ENCODE peak calls at places on chromosomes 13 and 19, in six cellular contexts. E is A549, D is WTC11, K is K562, G is HepG2, T is endothelial cell of umbilical vein. C is an unnamed sample.

GRCh38 chr19:51473009-51473707 is 5.2 kb upstream of the CEACAM18 start:
- DNase-seq in E (peak; percentile 72), D (peak; percentile 87), K (peak; percentile 81), G (peak; percentile 56), T (peak; percentile 61), C (peak; percentile 17)

GRCh38 chr19:46731584-46731983 is 14.3 kb upstream of the FKRP start:
- DNase-seq in E (no peak), D (no peak), K (no peak), G (no peak), T (no peak), C (no peak)

GRCh38 chr13:41813426-41813825 is 147.5 kb downstream of the VWA8 start:
- DNase-seq in E (no peak), D (no peak), K (no peak), G (no peak), T (no peak), C (no peak)

GRCh38 chr19:10517760-10518443 is 655 bp upstream of the S1PR5 start:
- DNase-seq in E (peak; percentile 45), D (peak; percentile 65), K (peak; percentile 62), G (no peak), T (no peak), C (no peak)

GRCh38 chr19:54507824-54508223 is 5.2 kb downstream of the LAIR2 start:
- DNase-seq in E (no peak), D (no peak), K (no peak), G (peak; percentile 40), T (no peak), C (no peak)

GRCh38 chr13:112525306-112525945 is 62.5 kb downstream of the TUBGCP3 start:
- DNase-seq in E (no peak), D (no peak), K (no peak), G (no peak), T (peak; percentile 28), C (no peak)

GRCh38 chr19:12949363-12950284 is 4.0 kb downstream of the RAD23A start:
- DNase-seq in E (no peak), D (no peak), K (no peak), G (no peak), T (no peak), C (no peak)

GRCh38 chr13:71149498-71150363 is 717.3 kb downstream of the DACH1 start:
- DNase-seq in E (no peak), D (no peak), K (no peak), G (no peak), T (no peak), C (no peak)

GRCh38 chr13:60655268-60655667 is 258.2 kb downstream of the TDRD3 start:
- DNase-seq in E (no peak), D (no peak), K (no peak), G (no peak), T (no peak), C (no peak)

GRCh38 chr19:2977686-2978466 is 512 bp downstream of the TLE6 start:
- DNase-seq in E (no peak), D (no peak), K (peak; percentile 77), G (no peak), T (no peak), C (no peak)

GRCh38 chr13:94710881-94711560 is 1.3 kb downstream of the SOX21 start:
- DNase-seq in E (peak; percentile 42), D (peak; percentile 53), K (peak; percentile 62), G (no peak), T (no peak), C (peak; percentile 78)

GRCh38 chr19:54390942-54391577 is 24.2 kb upstream of the TTYH1 start:
- DNase-seq in E (peak; percentile 80), D (peak; percentile 77), K (peak; percentile 41), G (peak; percentile 70), T (peak; percentile 57), C (no peak)

GRCh38 chr19:8575467-8575997 is 1.7 kb downstream of the MYO1F start:
- DNase-seq in E (peak; percentile 57), D (no peak), K (peak; percentile 50), G (no peak), T (no peak), C (no peak)

GRCh38 chr13:97122381-97122996 is 99.6 kb upstream of the MBNL2 start:
- DNase-seq in E (peak; percentile 59), D (no peak), K (no peak), G (no peak), T (peak; percentile 72), C (no peak)

GRCh38 chr13:96179309-96179708 is 89.4 kb downstream of the HS6ST3 start:
- DNase-seq in E (no peak), D (no peak), K (no peak), G (no peak), T (no peak), C (no peak)

GRCh38 chr19:48970923-48971395 is 5.8 kb downstream of the FTL start:
- DNase-seq in E (peak; percentile 88), D (peak; percentile 91), K (peak; percentile 81), G (peak; percentile 57), T (peak; percentile 81), C (no peak)

GRCh38 chr19:54383330-54383729 is 18.6 kb upstream of the LAIR1 start:
- DNase-seq in E (no peak), D (no peak), K (no peak), G (no peak), T (no peak), C (no peak)

GRCh38 chr13:96053003-96053703 is at the start of gene UGGT2:
- DNase-seq in E (peak; percentile 92), D (peak; percentile 80), K (peak; percentile 95), G (peak; percentile 85), T (peak; percentile 94), C (peak; percentile 59)

GRCh38 chr19:48481191-48481500 is 12.0 kb downstream of the CYTH2 start:
- DNase-seq in E (no peak), D (no peak), K (no peak), G (no peak), T (no peak), C (no peak)

GRCh38 chr13:113584870-113585671 is 518 bp downstream of the TFDP1 start:
- DNase-seq in E (peak; percentile 9), D (no peak), K (peak; percentile 52), G (no peak), T (no peak), C (no peak)

GRCh38 chr19:1093811-1094553 is 1.2 kb downstream of the POLR2E start:
- DNase-seq in E (no peak), D (no peak), K (no peak), G (peak; percentile 29), T (no peak), C (no peak)

GRCh38 chr19:38842439-38843174 is 7.2 kb downstream of the HNRNPL start:
- DNase-seq in E (peak; percentile 23), D (no peak), K (peak; percentile 2), G (no peak), T (no peak), C (no peak)

DNA sequence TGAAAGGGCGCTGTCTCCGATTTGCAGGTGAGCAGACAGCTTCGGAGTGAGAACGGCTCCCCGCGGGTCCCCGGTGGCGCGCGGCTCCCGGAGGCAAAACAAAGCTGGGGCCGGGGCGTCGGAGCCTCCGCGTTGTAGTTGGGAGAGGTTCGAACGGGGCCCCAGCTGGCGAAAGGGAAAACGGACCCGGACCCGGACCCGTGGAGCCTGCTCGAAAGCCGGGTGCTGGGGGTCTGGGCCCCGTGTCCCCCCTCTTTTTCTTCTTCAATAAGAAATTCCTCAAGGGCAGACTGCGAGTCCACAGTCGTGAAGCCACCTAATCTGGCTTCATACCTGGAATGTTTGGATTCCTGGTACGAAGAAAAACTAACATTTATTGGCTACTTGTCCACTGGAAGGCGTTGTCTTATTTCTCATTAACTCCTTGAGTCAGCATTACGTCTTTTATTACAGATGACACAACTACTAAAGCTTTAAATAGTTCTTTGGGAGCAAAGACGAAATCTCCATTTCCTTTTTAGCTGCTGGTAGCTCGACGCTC is 627 bp upstream of the MTIF3 start:
- DNase-seq in E (peak; percentile 25), D (peak; percentile 58), K (peak; percentile 32), G (peak; percentile 16), T (peak; percentile 33), C (peak; percentile 70)
- TF ChIP-seq JUN in E (no peak), D (no peak), K (no peak), G (no peak), T (no peak), C (no peak)

GRCh38 chr13:84362777-84363176 is 480.5 kb upstream of the SLITRK1 start:
- DNase-seq in E (no peak), D (no peak), K (no peak), G (no peak), T (no peak), C (no peak)

GRCh38 chr13:84360843-84361242 is 478.6 kb upstream of the SLITRK1 start:
- DNase-seq in E (no peak), D (no peak), K (no peak), G (no peak), T (no peak), C (no peak)

GRCh38 chr13:84366484-84366883 is 484.2 kb upstream of the SLITRK1 start:
- DNase-seq in E (no peak), D (no peak), K (no peak), G (no peak), T (no peak), C (no peak)
- TF ChIP-seq JUN in E (no peak), D (no peak), K (no peak), G (no peak), T (no peak), C (no peak)

GRCh38 chr19:40982594-40983101 is 8.4 kb upstream of the CYP2B6 start:
- DNase-seq in E (no peak), D (peak; percentile 43), K (no peak), G (no peak), T (no peak), C (peak; percentile 63)
- TF ChIP-seq JUN in E (no peak), D (peak; percentile 89), K (no peak), G (no peak), T (no peak), C (no peak)

GRCh38 chr19:18941628-18942354 is 774 bp upstream of the HOMER3 start:
- DNase-seq in E (no peak), D (peak; percentile 44), K (no peak), G (peak; percentile 27), T (no peak), C (no peak)

GRCh38 chr19:18942692-18943091 is 1.7 kb upstream of the HOMER3 start:
- DNase-seq in E (no peak), D (no peak), K (no peak), G (no peak), T (no peak), C (no peak)

GRCh38 chr19:18939922-18940775 is 868 bp downstream of the HOMER3 start:
- DNase-seq in E (no peak), D (peak; percentile 80), K (no peak), G (no peak), T (peak; percentile 35), C (peak; percentile 88)

GRCh38 chr19:18939163-18939562 is 1.9 kb downstream of the HOMER3 start:
- DNase-seq in E (no peak), D (no peak), K (no peak), G (no peak), T (no peak), C (no peak)

DNA sequence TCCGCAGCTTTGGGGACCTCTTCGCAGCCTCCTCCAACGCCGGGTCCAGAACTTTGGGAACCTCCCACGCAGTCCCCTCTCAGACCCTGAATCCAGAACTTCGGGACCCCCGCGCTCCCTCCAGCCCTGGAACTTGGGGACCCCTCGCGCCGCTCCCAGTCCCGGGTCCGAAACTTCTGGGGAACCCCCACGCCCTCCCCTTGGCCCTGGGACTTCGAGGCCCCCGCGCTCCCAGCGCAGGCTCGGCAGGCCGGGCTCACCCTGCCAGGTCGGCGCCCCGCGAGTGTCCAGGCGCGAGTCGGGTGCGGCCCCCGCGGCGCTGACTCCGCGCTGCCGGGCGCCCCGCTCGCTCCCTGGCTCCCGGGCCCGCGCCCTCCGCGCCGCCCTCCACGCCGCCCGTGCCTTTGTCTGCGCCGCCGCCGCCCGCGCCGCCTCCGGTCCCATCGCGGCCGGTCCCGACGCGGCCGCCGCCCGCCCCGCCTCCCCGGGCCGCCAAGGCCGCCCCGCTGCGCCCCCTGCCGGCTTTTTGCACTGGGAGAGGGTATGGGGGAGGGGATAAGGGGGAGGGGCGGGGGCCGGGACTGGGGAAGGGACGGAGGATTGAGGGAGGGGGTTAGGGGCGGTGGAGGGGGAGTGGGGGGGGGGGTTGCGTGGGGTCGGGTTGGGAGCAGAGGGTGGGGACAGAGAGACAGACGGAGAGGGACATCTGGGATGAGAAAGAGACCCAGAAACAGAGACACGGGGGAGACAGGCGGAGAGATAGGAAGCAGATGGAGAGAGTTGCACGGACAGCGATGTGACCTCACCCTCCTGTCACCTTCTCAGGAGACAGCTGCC is at the start of gene HOMER3:
- DNase-seq in E (peak; percentile 36), D (peak; percentile 71), K (peak; percentile 95), G (no peak), T (peak; percentile 20), C (peak; percentile 85)
- TF ChIP-seq JUN in E (no peak), D (no peak), K (no peak), G (no peak), T (no peak), C (no peak)